ENCODE peak calls at places on chromosomes 7 and 10, in seven cellular contexts. D is stomach, F is H9, A is mesenchymal stem cell, T is body of pancreas, R is IMR-90, H is breast epithelium. N is an unnamed sample.

GRCh38 chr10:62560207-62560819 is 186.1 kb downstream of the ZNF365 start:
- DNase-seq in R (peak; percentile 79), F (no peak), H (no peak), A (peak; percentile 40), D (no peak), T (no peak), N (peak; percentile 49)

GRCh38 chr7:132680590-132680989 is 104.3 kb upstream of the PLXNA4 start:
- DNase-seq in R (no peak), F (no peak), A (no peak), H (no peak), D (no peak), T (no peak), N (no peak)

GRCh38 chr7:145875267-145875666 is 241.3 kb upstream of the CNTNAP2 start:
- DNase-seq in D (no peak), F (no peak), H (no peak), T (no peak), A (no peak), R (no peak), N (no peak)

GRCh38 chr7:20541615-20542349 is 73.7 kb upstream of the ABCB5 start:
- DNase-seq in T (no peak), A (no peak), H (no peak), R (no peak), F (no peak), D (no peak), N (no peak)

GRCh38 chr7:117597755-117598154 is 117.9 kb downstream of the CFTR start:
- DNase-seq in R (no peak), H (no peak), T (no peak), F (no peak), A (no peak), D (no peak), N (no peak)

GRCh38 chr7:127598318-127598717 is 4.8 kb downstream of the FSCN3 start:
- DNase-seq in A (no peak), T (no peak), F (peak; percentile 85), H (no peak), R (no peak), D (no peak), N (no peak)

GRCh38 chr7:150368884-150369739 is 490 bp downstream of the REPIN1 start:
- DNase-seq in T (peak; percentile 72), F (peak; percentile 89), D (peak; percentile 63), A (peak; percentile 93), R (peak; percentile 67), H (peak; percentile 67), N (peak; percentile 58)

GRCh38 chr10:17669185-17669872 is 25.4 kb downstream of the STAM start:
- DNase-seq in H (no peak), A (no peak), F (no peak), D (no peak), T (no peak), R (no peak), N (no peak)

GRCh38 chr7:44638611-44639557 is 32.5 kb downstream of the OGDH start:
- DNase-seq in R (peak; percentile 75), F (peak; percentile 64), H (no peak), D (peak; percentile 77), A (peak; percentile 82), T (peak; percentile 61), N (peak; percentile 49)

GRCh38 chr10:96622330-96622729 is 35.5 kb upstream of the TM9SF3 start:
- DNase-seq in T (no peak), H (no peak), R (no peak), D (no peak), F (no peak), A (no peak), N (no peak)

GRCh38 chr7:33298848-33299247 is 169.5 kb downstream of the BBS9 start:
- DNase-seq in D (no peak), A (no peak), T (no peak), F (no peak), R (no peak), H (no peak), N (no peak)

GRCh38 chr7:33299425-33299824 is 170.1 kb downstream of the BBS9 start:
- DNase-seq in F (no peak), R (no peak), T (no peak), A (no peak), H (no peak), D (no peak), N (no peak)

GRCh38 chr7:33300742-33301141 is 171.4 kb downstream of the BBS9 start:
- DNase-seq in R (no peak), T (no peak), H (no peak), D (no peak), F (no peak), A (no peak), N (no peak)

GRCh38 chr7:33300131-33300530 is 170.8 kb downstream of the BBS9 start:
- DNase-seq in T (no peak), R (no peak), D (no peak), F (no peak), H (no peak), A (no peak), N (no peak)
- H3K9me3 ChIP-seq in T (no peaks in the 10 kb centered on the region), R (peaks cover 4% of the 10 kb centered on the region), D (peaks cover 39% of the 10 kb centered on the region), F (no peaks in the 10 kb centered on the region), H (peaks cover 23% of the 10 kb centered on the region), A (peaks cover 46% of the 10 kb centered on the region), N (peaks cover 9% of the 10 kb centered on the region)

DNA sequence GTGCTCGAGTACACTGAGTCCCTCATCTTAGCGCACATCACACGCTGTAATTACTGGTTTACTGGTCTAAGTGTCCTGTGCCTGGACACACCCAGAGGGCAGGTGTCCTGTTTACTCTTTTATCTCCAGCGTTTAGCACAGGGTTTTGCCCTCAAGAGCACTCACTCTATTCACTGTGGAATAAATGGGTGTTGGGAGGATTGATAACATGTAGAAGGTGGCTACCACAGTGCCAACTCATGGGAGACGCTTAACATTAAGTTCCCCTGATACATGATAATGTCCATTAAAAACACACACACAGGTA is 96.1 kb upstream of the EFCAB10 start:
- DNase-seq in H (no peak), D (no peak), F (no peak), T (no peak), R (no peak), A (no peak), N (no peak)
- H3K4me1 ChIP-seq in H (no peaks in the 10 kb centered on the region), D (peaks cover 53% of the 10 kb centered on the region), F (peaks cover 25% of the 10 kb centered on the region), T (peaks cover 67% of the 10 kb centered on the region), R (peaks cover 4% of the 10 kb centered on the region), A (peaks cover 2% of the 10 kb centered on the region), N (no peaks in the 10 kb centered on the region)

GRCh38 chr10:21431799-21432198 is 93.7 kb downstream of the SKIDA1 start:
- DNase-seq in A (no peak), F (no peak), T (no peak), H (no peak), D (no peak), R (no peak), N (no peak)

GRCh38 chr10:21427804-21428481 is 97.5 kb downstream of the SKIDA1 start:
- DNase-seq in A (peak; percentile 41), T (no peak), H (no peak), F (no peak), R (peak; percentile 35), D (no peak), N (no peak)

GRCh38 chr10:21437770-21438382 is 87.6 kb downstream of the SKIDA1 start:
- DNase-seq in H (no peak), A (no peak), R (no peak), F (no peak), T (no peak), D (no peak), N (no peak)

DNA sequence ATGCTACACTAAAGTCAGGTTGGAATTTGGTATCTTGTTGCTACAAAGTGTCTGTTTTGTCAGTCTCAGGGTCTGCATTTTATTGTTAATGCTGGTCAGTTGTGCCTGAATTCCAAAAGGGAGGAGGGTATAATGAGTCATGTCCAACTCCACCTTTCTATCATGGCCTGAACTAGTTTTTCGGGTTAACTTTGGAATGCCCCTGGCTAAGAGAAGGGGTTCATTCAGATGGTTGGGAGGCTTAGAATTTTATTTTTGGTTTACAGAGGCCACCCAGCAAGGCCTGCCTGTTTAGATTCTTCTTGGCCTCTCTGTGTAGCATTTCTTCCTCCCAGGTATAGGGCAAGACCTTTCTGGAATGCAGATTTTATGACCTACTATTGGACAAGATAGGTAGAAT is 93.2 kb downstream of the SKIDA1 start:
- DNase-seq in D (no peak), T (no peak), F (no peak), H (no peak), R (no peak), A (no peak), N (no peak)
- H3K27ac ChIP-seq in D (no peak overlapping the region), T (no peak overlapping the region), F (no peak overlapping the region), H (no peak overlapping the region), R (no peak overlapping the region), A (no peak overlapping the region), N (no peak overlapping the region)

GRCh38 chr10:33546031-33546430 is 211.6 kb upstream of the NRP1 start:
- DNase-seq in A (no peak), D (no peak), T (no peak), R (no peak), H (no peak), F (no peak), N (no peak)
- H3K9me3 ChIP-seq in A (peaks cover 8% of the 10 kb centered on the region), D (peaks cover 11% of the 10 kb centered on the region), T (no peaks in the 10 kb centered on the region), R (peaks cover 3% of the 10 kb centered on the region), H (no peaks in the 10 kb centered on the region), F (no peaks in the 10 kb centered on the region), N (no peaks in the 10 kb centered on the region)

GRCh38 chr10:103833731-103834365 is 21.5 kb downstream of the SH3PXD2A start:
- DNase-seq in A (peak; percentile 68), T (peak; percentile 56), R (no peak), H (no peak), F (peak; percentile 57), D (no peak), N (peak; percentile 63)
- H3K4me1 ChIP-seq in A (no peaks in the 10 kb centered on the region), T (peaks cover 26% of the 10 kb centered on the region), R (peaks cover 18% of the 10 kb centered on the region), H (peaks cover 15% of the 10 kb centered on the region), F (peaks cover 13% of the 10 kb centered on the region), D (peaks cover 29% of the 10 kb centered on the region), N (no peaks in the 10 kb centered on the region)

DNA sequence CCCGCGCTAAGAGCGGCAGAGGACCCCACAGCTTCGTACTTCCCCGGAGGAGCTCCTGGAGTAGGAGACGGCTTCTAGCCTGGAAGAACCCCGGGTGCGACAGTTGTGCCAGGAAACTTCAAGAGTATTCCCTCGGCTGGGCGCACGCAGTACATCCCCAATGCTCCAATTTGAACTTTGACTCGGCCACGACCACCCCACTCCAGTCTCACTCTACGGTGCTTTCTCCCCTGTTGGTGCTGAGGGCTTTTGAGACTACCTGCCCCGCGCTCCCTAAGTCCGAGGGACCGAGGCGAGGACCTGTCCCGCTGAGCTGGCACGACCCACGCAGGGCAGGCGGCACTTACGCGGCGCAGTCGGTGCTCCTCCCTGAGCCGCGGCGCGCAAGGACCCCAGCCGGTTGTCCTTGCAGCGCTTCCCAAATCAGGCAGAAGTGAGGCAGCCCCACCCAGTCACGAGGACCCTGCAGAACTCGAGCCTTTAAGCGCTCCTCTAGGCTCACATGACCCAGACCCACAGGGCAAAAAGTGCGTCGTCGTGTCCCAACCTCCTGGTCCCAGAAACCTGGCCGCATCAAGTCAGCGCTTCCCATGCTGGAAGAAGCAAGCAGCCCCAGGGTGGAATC is at the start of gene CPVL:
- DNase-seq in H (no peak), D (peak; percentile 28), A (peak; percentile 4), R (no peak), F (peak; percentile 78), T (peak; percentile 25), N (peak; percentile 26)
- H3K27ac ChIP-seq in H (peak within 1 kb of the TSS; percentile 40), D (no peak within 1 kb of the TSS), A (no peak within 1 kb of the TSS), R (no peak within 1 kb of the TSS), F (no peak within 1 kb of the TSS), T (no peak within 1 kb of the TSS), N (peak within 1 kb of the TSS; percentile 54)

N was measured in uterus.